ENCODE peak calls at places on chromosomes 6 and 20, in eight cellular contexts. One of them, this sample, is unnamed.
A peak's percentile ranks its signal among the peaks of the same experiment; 100 is the strongest.

GRCh38 chr6:24614048-24614420 is 32.0 kb downstream of the KIAA0319 start:
- DNase-seq in CD4-positive, alpha-beta T cell: no peak
- DNase-seq in ascending aorta: no peak
- DNase-seq in H9: no peak
- DNase-seq in upper lobe of right lung: no peak
- DNase-seq in AG04450: no peak
- DNase-seq in endodermal cell: no peak
- DNase-seq in brain microvascular endothelial cell: no peak
- DNase-seq in this sample: no peak

GRCh38 chr20:420721-421574 is 12.8 kb downstream of the RBCK1 start:
- DNase-seq in upper lobe of right lung: no peak
- DNase-seq in CD4-positive, alpha-beta T cell: no peak
- DNase-seq in ascending aorta: no peak
- DNase-seq in AG04450: no peak
- DNase-seq in H9: peak; percentile 49
- DNase-seq in brain microvascular endothelial cell: no peak
- DNase-seq in endodermal cell: peak; percentile 71
- DNase-seq in this sample: peak; percentile 78

GRCh38 chr6:107543088-107543487 is 53.2 kb downstream of the SOBP start:
- DNase-seq in AG04450: no peak
- DNase-seq in H9: no peak
- DNase-seq in ascending aorta: no peak
- DNase-seq in endodermal cell: no peak
- DNase-seq in brain microvascular endothelial cell: no peak
- DNase-seq in CD4-positive, alpha-beta T cell: no peak
- DNase-seq in upper lobe of right lung: no peak
- DNase-seq in this sample: no peak

GRCh38 chr20:51412991-51413471 is 129.5 kb downstream of the NFATC2 start:
- DNase-seq in brain microvascular endothelial cell: no peak
- DNase-seq in ascending aorta: no peak
- DNase-seq in CD4-positive, alpha-beta T cell: no peak
- DNase-seq in AG04450: no peak
- DNase-seq in H9: no peak
- DNase-seq in endodermal cell: peak; percentile 77
- DNase-seq in upper lobe of right lung: no peak
- DNase-seq in this sample: no peak

GRCh38 chr20:14410869-14411555 is 73.6 kb upstream of the FLRT3 start:
- DNase-seq in endodermal cell: no peak
- DNase-seq in ascending aorta: no peak
- DNase-seq in CD4-positive, alpha-beta T cell: no peak
- DNase-seq in upper lobe of right lung: no peak
- DNase-seq in brain microvascular endothelial cell: no peak
- DNase-seq in AG04450: no peak
- DNase-seq in H9: no peak
- DNase-seq in this sample: no peak

GRCh38 chr20:19991826-19992225 is 25.3 kb upstream of the NAA20 start:
- DNase-seq in ascending aorta: no peak
- DNase-seq in brain microvascular endothelial cell: no peak
- DNase-seq in AG04450: no peak
- DNase-seq in H9: no peak
- DNase-seq in upper lobe of right lung: no peak
- DNase-seq in endodermal cell: no peak
- DNase-seq in CD4-positive, alpha-beta T cell: no peak
- DNase-seq in this sample: no peak

GRCh38 chr6:326896-327537 is 34.7 kb downstream of the DUSP22 start:
- DNase-seq in ascending aorta: no peak
- DNase-seq in endodermal cell: no peak
- DNase-seq in H9: no peak
- DNase-seq in AG04450: no peak
- DNase-seq in brain microvascular endothelial cell: no peak
- DNase-seq in upper lobe of right lung: peak; percentile 68
- DNase-seq in CD4-positive, alpha-beta T cell: no peak
- DNase-seq in this sample: no peak

GRCh38 chr6:110689275-110689935 is 125.9 kb downstream of the CDK19 start:
- DNase-seq in CD4-positive, alpha-beta T cell: no peak
- DNase-seq in endodermal cell: peak; percentile 54
- DNase-seq in AG04450: no peak
- DNase-seq in upper lobe of right lung: no peak
- DNase-seq in brain microvascular endothelial cell: no peak
- DNase-seq in ascending aorta: no peak
- DNase-seq in H9: peak; percentile 35
- DNase-seq in this sample: no peak

GRCh38 chr6:74872754-74873446 is 333.0 kb downstream of the COL12A1 start:
- DNase-seq in ascending aorta: no peak
- DNase-seq in CD4-positive, alpha-beta T cell: no peak
- DNase-seq in brain microvascular endothelial cell: no peak
- DNase-seq in endodermal cell: no peak
- DNase-seq in H9: no peak
- DNase-seq in AG04450: no peak
- DNase-seq in upper lobe of right lung: no peak
- DNase-seq in this sample: no peak

GRCh38 chr20:46898433-46898832 is 3.8 kb downstream of the EYA2 start:
- DNase-seq in brain microvascular endothelial cell: no peak
- DNase-seq in upper lobe of right lung: no peak
- DNase-seq in endodermal cell: peak; percentile 59
- DNase-seq in ascending aorta: no peak
- DNase-seq in AG04450: no peak
- DNase-seq in CD4-positive, alpha-beta T cell: no peak
- DNase-seq in H9: no peak
- DNase-seq in this sample: no peak

GRCh38 chr20:32278199-32278643 is 770 bp downstream of the KIF3B start:
- DNase-seq in upper lobe of right lung: no peak
- DNase-seq in endodermal cell: no peak
- DNase-seq in brain microvascular endothelial cell: peak; percentile 3
- DNase-seq in CD4-positive, alpha-beta T cell: no peak
- DNase-seq in AG04450: no peak
- DNase-seq in H9: no peak
- DNase-seq in ascending aorta: no peak
- DNase-seq in this sample: peak; percentile 29

GRCh38 chr6:41697902-41698349 is 37.5 kb downstream of the TFEB start:
- DNase-seq in AG04450: no peak
- DNase-seq in brain microvascular endothelial cell: no peak
- DNase-seq in CD4-positive, alpha-beta T cell: no peak
- DNase-seq in endodermal cell: no peak
- DNase-seq in ascending aorta: no peak
- DNase-seq in H9: no peak
- DNase-seq in upper lobe of right lung: no peak
- DNase-seq in this sample: no peak

GRCh38 chr6:12530345-12530744 is 186.2 kb upstream of the PHACTR1 start:
- DNase-seq in AG04450: no peak
- DNase-seq in ascending aorta: no peak
- DNase-seq in CD4-positive, alpha-beta T cell: no peak
- DNase-seq in brain microvascular endothelial cell: no peak
- DNase-seq in H9: no peak
- DNase-seq in upper lobe of right lung: no peak
- DNase-seq in endodermal cell: no peak
- DNase-seq in this sample: no peak

GRCh38 chr6:16244869-16245451 is 6.6 kb downstream of the GMPR start:
- DNase-seq in upper lobe of right lung: no peak
- DNase-seq in endodermal cell: no peak
- DNase-seq in AG04450: no peak
- DNase-seq in CD4-positive, alpha-beta T cell: no peak
- DNase-seq in ascending aorta: no peak
- DNase-seq in H9: no peak
- DNase-seq in brain microvascular endothelial cell: no peak
- DNase-seq in this sample: peak; percentile 34

GRCh38 chr6:138477913-138478539 is 21.3 kb downstream of the NHSL1 start:
- DNase-seq in upper lobe of right lung: no peak
- DNase-seq in H9: no peak
- DNase-seq in endodermal cell: no peak
- DNase-seq in CD4-positive, alpha-beta T cell: no peak
- DNase-seq in AG04450: no peak
- DNase-seq in ascending aorta: no peak
- DNase-seq in brain microvascular endothelial cell: no peak
- DNase-seq in this sample: no peak

GRCh38 chr6:151911401-151911800 is 103.9 kb downstream of the ESR1 start:
- DNase-seq in upper lobe of right lung: no peak
- DNase-seq in H9: no peak
- DNase-seq in CD4-positive, alpha-beta T cell: no peak
- DNase-seq in ascending aorta: no peak
- DNase-seq in brain microvascular endothelial cell: no peak
- DNase-seq in endodermal cell: no peak
- DNase-seq in AG04450: no peak
- DNase-seq in this sample: no peak

GRCh38 chr6:105194591-105194990 is 14.8 kb upstream of the POPDC3 start:
- DNase-seq in brain microvascular endothelial cell: no peak
- DNase-seq in AG04450: no peak
- DNase-seq in upper lobe of right lung: no peak
- DNase-seq in endodermal cell: no peak
- DNase-seq in CD4-positive, alpha-beta T cell: no peak
- DNase-seq in H9: no peak
- DNase-seq in ascending aorta: no peak
- DNase-seq in this sample: no peak

DNA sequence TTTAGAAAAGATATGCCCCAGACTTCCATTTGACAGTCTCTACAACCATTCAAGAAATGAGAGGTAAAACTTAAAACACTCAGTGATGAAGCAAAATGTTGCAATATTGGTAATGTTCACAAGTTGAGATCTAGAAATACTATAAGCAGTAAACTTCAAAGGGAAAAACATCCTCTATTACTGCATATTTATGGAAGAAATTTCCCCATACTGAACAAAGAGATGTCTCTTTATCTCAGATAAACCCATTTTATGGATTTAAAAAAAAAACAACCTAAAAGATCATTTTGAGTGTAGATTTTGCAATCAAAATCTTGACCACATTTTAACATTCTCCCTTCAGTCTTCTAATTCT is 177.8 kb upstream of the TAB2 start:
- DNase-seq in upper lobe of right lung: no peak
- DNase-seq in ascending aorta: no peak
- DNase-seq in brain microvascular endothelial cell: no peak
- DNase-seq in AG04450: no peak
- DNase-seq in H9: no peak
- DNase-seq in CD4-positive, alpha-beta T cell: no peak
- DNase-seq in endodermal cell: no peak
- DNase-seq in this sample: no peak
- H3K27ac ChIP-seq in upper lobe of right lung: no peak overlapping the region
- H3K27ac ChIP-seq in ascending aorta: no peak overlapping the region
- H3K27ac ChIP-seq in brain microvascular endothelial cell: no peak overlapping the region
- H3K27ac ChIP-seq in AG04450: no peak overlapping the region
- H3K27ac ChIP-seq in H9: no peak overlapping the region
- H3K27ac ChIP-seq in CD4-positive, alpha-beta T cell: peak overlapping the region; percentile 94
- H3K27ac ChIP-seq in endodermal cell: no peak overlapping the region
- H3K27ac ChIP-seq in this sample: no peak overlapping the region

DNA sequence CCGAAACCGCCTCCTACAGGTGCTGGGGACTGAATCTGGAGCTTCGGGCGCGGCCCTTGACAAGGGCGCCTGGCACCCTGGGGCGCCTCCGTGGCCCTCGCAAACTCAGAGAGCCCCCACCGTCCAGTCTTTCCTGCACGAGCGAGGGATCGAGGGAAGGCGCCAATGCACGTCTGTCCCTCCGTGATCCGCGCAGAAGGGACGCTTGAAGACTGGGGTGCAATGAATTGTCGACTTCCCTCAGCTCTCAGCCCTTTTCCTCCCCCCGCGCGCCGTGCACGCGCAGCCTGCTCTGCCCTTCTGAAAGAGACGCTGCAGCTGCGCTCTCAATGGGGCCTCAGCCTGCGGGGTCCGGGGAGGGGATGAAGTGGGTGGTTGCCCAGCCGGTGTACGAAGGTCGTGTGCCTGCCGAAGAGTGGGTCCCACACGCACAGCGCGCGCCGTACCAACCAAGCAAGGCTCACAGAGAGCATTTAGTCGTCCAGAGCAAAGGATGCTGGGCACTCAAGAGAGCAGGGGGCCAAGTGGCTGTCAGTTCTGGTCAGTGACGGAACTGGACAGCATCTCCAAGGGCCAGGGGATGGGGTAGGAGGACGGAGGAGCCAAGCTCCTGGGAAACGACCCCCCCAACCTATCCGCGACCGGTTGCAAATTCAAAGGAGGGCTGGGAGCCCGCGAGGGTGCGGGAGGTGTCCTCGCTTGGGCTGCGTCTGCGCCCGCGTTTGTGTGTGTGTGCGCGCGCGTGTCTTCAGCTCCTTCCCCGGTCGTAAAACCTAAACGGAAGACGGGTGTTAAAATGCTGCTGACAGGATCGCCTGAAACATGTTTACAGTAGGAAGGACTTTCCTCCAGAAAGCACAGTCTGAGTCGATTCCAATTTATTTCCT is 5.4 kb upstream of the SOX4 start:
- DNase-seq in H9: peak; percentile 60
- DNase-seq in upper lobe of right lung: peak; percentile 80
- DNase-seq in brain microvascular endothelial cell: peak; percentile 63
- DNase-seq in ascending aorta: no peak
- DNase-seq in CD4-positive, alpha-beta T cell: no peak
- DNase-seq in AG04450: no peak
- DNase-seq in endodermal cell: peak; percentile 85
- DNase-seq in this sample: peak; percentile 14
- TF ChIP-seq CTCF in H9: no peak
- TF ChIP-seq CTCF in upper lobe of right lung: no peak
- TF ChIP-seq CTCF in brain microvascular endothelial cell: no peak
- TF ChIP-seq CTCF in ascending aorta: no peak
- TF ChIP-seq CTCF in CD4-positive, alpha-beta T cell: no peak
- TF ChIP-seq CTCF in AG04450: no peak
- TF ChIP-seq CTCF in endodermal cell: no peak
- TF ChIP-seq CTCF in this sample: no peak

DNA sequence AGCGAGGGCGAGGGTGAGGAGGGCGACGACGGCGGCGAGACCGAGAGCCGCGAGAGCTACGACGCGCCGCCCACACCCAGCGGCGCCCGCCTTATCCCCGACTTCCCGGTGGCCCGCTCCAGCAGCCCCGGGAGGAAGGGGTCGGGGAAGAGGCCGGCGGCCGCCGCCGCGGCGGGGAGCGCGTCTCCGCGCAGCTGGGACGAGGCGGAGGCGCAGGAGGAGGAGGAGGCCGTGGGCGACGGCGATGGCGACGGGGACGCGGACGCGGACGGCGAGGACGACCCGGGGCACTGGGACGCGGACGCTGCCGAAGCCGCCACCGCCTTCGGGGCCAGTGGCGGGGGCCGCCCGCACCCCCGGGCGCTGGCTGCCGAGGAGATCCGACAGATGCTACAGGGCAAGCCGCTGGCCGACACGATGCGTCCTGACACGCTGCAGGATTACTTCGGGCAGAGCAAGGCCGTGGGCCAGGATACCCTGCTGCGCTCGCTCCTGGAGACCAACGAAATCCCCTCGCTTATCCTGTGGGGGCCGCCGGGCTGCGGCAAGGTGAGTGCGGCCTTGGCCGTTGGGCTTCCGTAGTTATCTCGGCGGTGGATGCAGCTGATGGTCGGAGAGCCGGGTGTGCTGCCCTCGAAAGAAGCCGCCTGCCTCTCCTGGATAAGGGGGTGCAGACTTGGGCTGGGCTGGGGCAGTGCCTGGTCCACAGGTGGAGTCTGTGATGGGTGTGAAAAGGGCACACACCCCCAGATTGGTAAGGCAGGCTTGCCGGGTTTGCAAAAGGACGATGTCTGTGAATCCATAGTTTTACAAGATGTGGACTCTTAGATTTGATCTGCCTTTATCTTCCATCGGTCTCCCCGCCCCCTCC is 938 bp downstream of the WRNIP1 start:
- DNase-seq in AG04450: no peak
- DNase-seq in endodermal cell: peak; percentile 68
- DNase-seq in H9: no peak
- DNase-seq in CD4-positive, alpha-beta T cell: no peak
- DNase-seq in ascending aorta: no peak
- DNase-seq in upper lobe of right lung: peak; percentile 83
- DNase-seq in brain microvascular endothelial cell: no peak
- DNase-seq in this sample: peak; percentile 48
- H3K27ac ChIP-seq in AG04450: peak overlapping the region; percentile 39
- H3K27ac ChIP-seq in endodermal cell: peak overlapping the region; percentile 79
- H3K27ac ChIP-seq in H9: no peak overlapping the region
- H3K27ac ChIP-seq in CD4-positive, alpha-beta T cell: peak overlapping the region; percentile 17
- H3K27ac ChIP-seq in ascending aorta: peak overlapping the region; percentile 92
- H3K27ac ChIP-seq in upper lobe of right lung: peak overlapping the region; percentile 92
- H3K27ac ChIP-seq in brain microvascular endothelial cell: peak overlapping the region; percentile 70
- H3K27ac ChIP-seq in this sample: peak overlapping the region; percentile 93

GRCh38 chr6:144244688-144245087 is 40.4 kb upstream of the UTRN start:
- DNase-seq in brain microvascular endothelial cell: no peak
- DNase-seq in CD4-positive, alpha-beta T cell: no peak
- DNase-seq in upper lobe of right lung: no peak
- DNase-seq in AG04450: no peak
- DNase-seq in ascending aorta: no peak
- DNase-seq in endodermal cell: no peak
- DNase-seq in H9: no peak
- DNase-seq in this sample: no peak
- TF ChIP-seq CTCF in brain microvascular endothelial cell: no peak
- TF ChIP-seq CTCF in CD4-positive, alpha-beta T cell: no peak
- TF ChIP-seq CTCF in upper lobe of right lung: no peak
- TF ChIP-seq CTCF in AG04450: no peak
- TF ChIP-seq CTCF in ascending aorta: no peak
- TF ChIP-seq CTCF in endodermal cell: peak; percentile 58
- TF ChIP-seq CTCF in H9: peak; percentile 33
- TF ChIP-seq CTCF in this sample: no peak